ENCODE peak calls at places on chromosomes 6 and 20, in ten cellular contexts. F is dorsolateral prefrontal cortex, R is spleen, N is esophagus muscularis mucosa, X is BE2C, H is mucosa of descending colon, D is adrenal gland, I is cardiac fibroblast, S is fibroblast of the aortic adventitia, Z is fibroblast of mammary gland. T is an unnamed sample.

GRCh38 chr20:23152308-23152892 is 66.3 kb upstream of the CD93 start:
- DNase-seq in H (no peak), X (no peak), F (no peak), N (peak; percentile 92), Z (peak; percentile 96), R (no peak), S (peak; percentile 90), D (peak; percentile 85), I (peak; percentile 89), T (no peak)

GRCh38 chr20:5855939-5856338 is 94.4 kb downstream of the TRMT6 start:
- DNase-seq in F (no peak), S (no peak), H (no peak), R (no peak), Z (no peak), X (no peak), D (no peak), I (no peak), N (no peak), T (no peak)

GRCh38 chr6:5315883-5316282 is 54.6 kb downstream of the FARS2 start:
- DNase-seq in F (no peak), R (no peak), H (no peak), D (no peak), S (no peak), Z (peak; percentile 59), I (no peak), N (no peak), X (peak; percentile 36), T (no peak)

GRCh38 chr20:23052904-23053303 is 3.4 kb upstream of the THBD start:
- DNase-seq in F (no peak), Z (no peak), N (no peak), R (no peak), X (no peak), D (no peak), I (no peak), H (no peak), S (no peak), T (no peak)

GRCh38 chr6:57250348-57250747 is 28.2 kb upstream of the RAB23 start:
- DNase-seq in H (no peak), S (no peak), D (no peak), X (no peak), N (no peak), R (no peak), F (no peak), I (no peak), Z (no peak), T (no peak)

GRCh38 chr6:108862479-108863191 is 14.4 kb downstream of the ARMC2 start:
- DNase-seq in Z (no peak), X (no peak), D (peak; percentile 40), H (no peak), N (no peak), I (no peak), R (peak; percentile 91), S (no peak), F (no peak), T (no peak)

GRCh38 chr20:23227274-23227673 is 123.3 kb upstream of the NXT1 start:
- DNase-seq in F (no peak), N (no peak), S (no peak), H (no peak), X (no peak), D (no peak), Z (no peak), R (no peak), I (no peak), T (no peak)

GRCh38 chr20:33653218-33653899 is 8.8 kb upstream of the C20orf144 start:
- DNase-seq in H (peak; percentile 71), D (peak; percentile 70), N (no peak), F (peak; percentile 55), X (peak; percentile 83), S (peak; percentile 75), R (peak; percentile 79), Z (peak; percentile 72), I (peak; percentile 75), T (peak; percentile 55)

GRCh38 chr6:157221049-157221816 is 102.1 kb downstream of the TMEM242 start:
- DNase-seq in R (peak; percentile 95), I (peak; percentile 82), N (no peak), S (peak; percentile 65), Z (peak; percentile 80), H (peak; percentile 94), D (peak; percentile 84), X (no peak), F (peak; percentile 61), T (peak; percentile 95)

GRCh38 chr6:27532820-27533538 is 60.1 kb upstream of the ZNF184 start:
- DNase-seq in N (no peak), R (no peak), I (peak; percentile 64), F (no peak), S (no peak), D (no peak), Z (peak; percentile 67), X (no peak), H (no peak), T (peak; percentile 71)

GRCh38 chr20:63972312-63973159 is 2.8 kb upstream of the ZNF512B start:
- DNase-seq in H (peak; percentile 21), R (no peak), I (peak; percentile 19), S (no peak), Z (no peak), F (no peak), D (no peak), N (peak; percentile 90), X (no peak), T (no peak)

GRCh38 chr6:15893556-15894253 is 230.9 kb upstream of the DTNBP1 start:
- DNase-seq in F (no peak), H (no peak), X (no peak), D (no peak), N (no peak), R (no peak), S (peak; percentile 16), Z (peak; percentile 51), I (peak; percentile 57), T (peak; percentile 46)

GRCh38 chr6:149190228-149190831 is 127.2 kb upstream of the TAB2 start:
- DNase-seq in D (peak; percentile 51), I (peak; percentile 49), S (peak; percentile 9), H (peak; percentile 78), F (no peak), R (peak; percentile 88), N (peak; percentile 88), X (peak; percentile 51), Z (peak; percentile 26), T (peak; percentile 68)

GRCh38 chr6:112231609-112232060 is 22.7 kb downstream of the LAMA4 start:
- DNase-seq in R (no peak), Z (peak; percentile 85), X (no peak), S (peak; percentile 61), H (no peak), F (no peak), N (no peak), D (no peak), I (peak; percentile 75), T (peak; percentile 64)

GRCh38 chr6:112574190-112574589 is 227.1 kb downstream of the RFPL4B start:
- DNase-seq in F (no peak), N (no peak), D (no peak), H (no peak), I (no peak), S (no peak), Z (no peak), X (no peak), R (no peak), T (no peak)

GRCh38 chr6:108592371-108593337 is 31.9 kb downstream of the FOXO3 start:
- DNase-seq in X (no peak), R (peak; percentile 82), S (peak; percentile 83), N (no peak), D (no peak), I (peak; percentile 88), Z (peak; percentile 94), H (no peak), F (no peak), T (peak; percentile 78)

GRCh38 chr20:42530855-42531674 is 658.6 kb downstream of the PTPRT start:
- DNase-seq in X (no peak), D (peak; percentile 27), Z (peak; percentile 4), I (peak; percentile 6), R (no peak), H (no peak), S (peak; percentile 0), F (no peak), N (no peak), T (peak; percentile 4)

GRCh38 chr6:44223471-44224153 is at the start of gene SLC29A1:
- DNase-seq in D (peak; percentile 82), S (no peak), H (peak; percentile 87), X (peak; percentile 92), I (peak; percentile 34), Z (no peak), F (peak; percentile 40), R (peak; percentile 96), N (no peak), T (peak; percentile 69)
- TF ChIP-seq CTCF in D (no peak), S (peak; percentile 28), H (no peak), X (no peak), I (no peak), Z (no peak), F (no peak), R (no peak), N (no peak), T (no peak)

DNA sequence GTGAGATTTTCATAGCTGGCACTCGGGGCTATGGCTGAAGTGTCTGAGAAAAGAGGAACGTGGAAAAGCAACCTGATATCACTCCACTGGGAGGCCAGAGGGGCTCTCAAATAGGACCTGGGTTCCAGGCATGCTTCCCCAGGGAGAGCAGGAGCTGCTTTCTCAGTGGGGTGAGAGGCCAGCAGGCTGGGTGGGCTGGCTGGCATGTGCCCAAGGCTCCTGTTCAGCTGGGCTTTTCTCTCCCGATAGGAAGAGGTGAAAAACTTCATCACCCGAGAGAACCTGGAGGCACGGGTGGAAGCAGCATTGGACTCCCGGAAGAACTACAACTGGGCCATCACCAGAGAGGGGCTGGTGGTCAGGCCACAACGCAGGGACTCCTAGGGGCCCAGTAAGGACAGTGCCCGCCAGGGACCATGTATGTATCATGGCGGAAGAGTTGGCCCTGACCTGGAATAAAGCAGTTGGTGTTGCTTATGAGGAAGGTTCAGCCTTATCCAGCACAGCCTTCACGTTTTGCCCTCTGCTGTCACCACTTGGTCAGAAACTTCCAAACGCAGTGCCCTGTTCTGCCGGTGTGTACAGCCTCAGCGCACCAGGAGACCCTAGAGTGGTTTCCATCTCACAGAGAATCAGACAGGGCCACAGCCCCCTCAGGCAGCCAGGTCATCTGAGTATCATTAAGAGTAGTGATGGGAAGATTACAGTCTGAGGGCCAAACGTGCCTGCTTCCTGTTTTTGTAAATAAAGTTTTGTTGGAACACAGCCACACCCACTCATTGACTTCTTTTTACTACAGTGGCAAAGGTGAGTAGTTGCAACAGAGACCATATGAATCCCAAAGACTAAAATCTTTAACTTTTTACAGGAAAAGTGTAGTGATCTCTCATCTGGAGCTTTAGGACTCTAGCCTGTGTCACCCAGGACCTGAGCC is 1.9 kb downstream of the MRPS26 start:
- DNase-seq in S (no peak), D (no peak), R (no peak), N (no peak), I (no peak), X (no peak), F (no peak), H (no peak), Z (no peak), T (no peak)
- H3K4me3 ChIP-seq in S (peak overlapping the region; percentile 22), D (no peak overlapping the region), R (no peak overlapping the region), N (peak overlapping the region; percentile 99), I (no peak overlapping the region), X (no peak overlapping the region), F (peak overlapping the region; percentile 95), H (no peak overlapping the region), Z (no peak overlapping the region), T (peak overlapping the region; percentile 70)

GRCh38 chr6:32664354-32664753 is 2.1 kb downstream of the HLA-DQB1 start:
- DNase-seq in I (no peak), D (no peak), Z (no peak), H (no peak), S (no peak), X (no peak), F (no peak), N (no peak), R (no peak), T (no peak)
- TF ChIP-seq CTCF in I (no peak), D (no peak), Z (no peak), H (no peak), S (no peak), X (no peak), F (no peak), N (no peak), R (no peak), T (no peak)

GRCh38 chr6:127464881-127465459 is 5.8 kb upstream of the KIAA0408 start:
- DNase-seq in D (peak; percentile 82), Z (peak; percentile 75), S (peak; percentile 84), H (peak; percentile 50), N (no peak), R (no peak), F (peak; percentile 47), X (peak; percentile 80), I (peak; percentile 83), T (peak; percentile 71)
- H3K4me3 ChIP-seq in D (no peak overlapping the region), Z (no peak overlapping the region), S (no peak overlapping the region), H (no peak overlapping the region), N (no peak overlapping the region), R (no peak overlapping the region), F (no peak overlapping the region), X (no peak overlapping the region), I (no peak overlapping the region), T (no peak overlapping the region)

T was measured in epithelial cell of esophagus.